ENCODE peak calls at places on chromosomes 1 and 21, in four cellular contexts. E is MV-4-11, L is cardiac fibroblast, G is activated T-cell treated with anti-CD3 and anti-CD28 coated beads for 4 hours. H is an unnamed sample.

GRCh38 chr1:117290855-117291254 is 76.4 kb upstream of the MAN1A2 start:
- DNase-seq in G (no peak), E (no peak), L (peak), H (no peak)

GRCh38 chr1:63408331-63408730 is 40.9 kb downstream of the ALG6 start:
- DNase-seq in G (no peak), L (no peak), E (no peak), H (no peak)

GRCh38 chr21:43924421-43925095 is 59.5 kb downstream of the AGPAT3 start:
- DNase-seq in G (no peak), L (no peak), E (no peak), H (no peak)

GRCh38 chr1:31701137-31701736 is 2.6 kb downstream of the COL16A1 start:
- DNase-seq in L (peak), G (peak), E (peak), H (peak)

GRCh38 chr1:234918216-234918841 is 210.3 kb downstream of the TOMM20 start:
- DNase-seq in L (peak), E (peak), G (no peak), H (peak)

GRCh38 chr1:158203693-158204457 is 23.2 kb downstream of the CD1D start:
- DNase-seq in E (peak), L (peak), G (no peak), H (peak)

GRCh38 chr1:202807367-202807925 is 775 bp downstream of the KDM5B start:
- DNase-seq in G (peak), E (no peak), L (peak), H (no peak)

GRCh38 chr21:44566403-44566802 is 7.1 kb upstream of the KRTAP10-4 start:
- DNase-seq in E (peak), L (no peak), G (no peak), H (no peak)

GRCh38 chr1:197399691-197400521 is 131.9 kb downstream of the CRB1 start:
- DNase-seq in E (peak), L (peak), G (no peak), H (peak)

GRCh38 chr1:164953095-164953494 is 394.1 kb downstream of the PBX1 start:
- DNase-seq in L (no peak), G (no peak), E (no peak), H (no peak)

GRCh38 chr1:232988572-232989040 is 38.2 kb downstream of the NTPCR start:
- DNase-seq in E (no peak), G (no peak), L (peak), H (no peak)

GRCh38 chr1:61149010-61149860 is 66.9 kb downstream of the NFIA start:
- DNase-seq in L (no peak), E (no peak), G (no peak), H (no peak)

GRCh38 chr1:246947255-246947654 is 15.5 kb upstream of the AHCTF1 start:
- DNase-seq in G (no peak), L (peak), E (no peak), H (peak)

H was measured in endothelial cell of umbilical vein.